ENCODE peak calls at places on chromosomes 4 and X, in ten cellular contexts. O, D, P, U, W, G, Y, Z, I and B are unnamed samples.

GRCh38 chr4:55175779-55176231 is 50.4 kb upstream of the KDR start:
- DNase-seq in G (no peak), W (peak; percentile 43), D (no peak), U (no peak), P (no peak), O (no peak), Y (no peak), Z (no peak), I (no peak), B (no peak)

GRCh38 chr4:119035941-119036737 is 99.5 kb upstream of the MYOZ2 start:
- DNase-seq in O (no peak), D (no peak), W (no peak), I (no peak), Y (no peak), P (no peak), G (no peak), Z (no peak), U (no peak), B (no peak)

GRCh38 chrX:12469296-12469695 is 321.9 kb upstream of the PRPS2 start:
- DNase-seq in O (no peak), P (no peak), I (no peak), G (no peak), Z (no peak), W (no peak), U (no peak), Y (no peak), D (no peak), B (no peak)

GRCh38 chrX:68978211-68978780 is 149.5 kb downstream of the EFNB1 start:
- DNase-seq in P (no peak), W (peak; percentile 54), O (peak; percentile 3), Z (no peak), D (no peak), I (no peak), Y (no peak), U (no peak), G (no peak), B (no peak)

GRCh38 chr4:28082686-28083390 is 1222.2 kb downstream of the STIM2 start:
- DNase-seq in Y (no peak), Z (no peak), P (no peak), O (no peak), W (no peak), U (no peak), I (no peak), G (no peak), D (no peak), B (no peak)

GRCh38 chr4:52744588-52744987 is 6.6 kb downstream of the ERVMER34-1 start:
- DNase-seq in G (no peak), U (no peak), O (no peak), Y (no peak), Z (no peak), P (no peak), I (no peak), W (no peak), D (no peak), B (no peak)

GRCh38 chrX:64642482-64642881 is 247.2 kb upstream of the MTMR8 start:
- DNase-seq in Z (peak; percentile 17), O (no peak), G (no peak), W (peak; percentile 42), U (no peak), P (peak; percentile 39), D (peak; percentile 4), Y (no peak), I (no peak), B (peak; percentile 6)

GRCh38 chrX:152177497-152178269 is 39.3 kb upstream of the MAGEA10 start:
- DNase-seq in Z (no peak), U (no peak), W (no peak), G (no peak), I (no peak), D (no peak), Y (no peak), P (no peak), O (no peak), B (no peak)

GRCh38 chr4:124144302-124144701 is 568.2 kb downstream of the ANKRD50 start:
- DNase-seq in Y (no peak), U (no peak), I (no peak), G (no peak), W (no peak), Z (no peak), O (no peak), P (no peak), D (no peak), B (no peak)

GRCh38 chr4:123298798-123299197 is 97.8 kb upstream of the SPRY1 start:
- DNase-seq in Z (no peak), Y (no peak), U (no peak), P (no peak), O (no peak), W (no peak), I (no peak), D (no peak), G (no peak), B (no peak)

GRCh38 chr4:53786632-53787031 is 195.3 kb upstream of the LNX1 start:
- DNase-seq in Y (no peak), P (no peak), I (no peak), W (no peak), G (no peak), O (no peak), U (no peak), D (no peak), Z (no peak), B (no peak)

GRCh38 chr4:76821661-76822060 is 76.3 kb downstream of the SOWAHB start:
- DNase-seq in G (no peak), I (no peak), Z (no peak), D (no peak), O (no peak), P (no peak), U (no peak), Y (no peak), W (no peak), B (no peak)

GRCh38 chrX:111490683-111491082 is 20.8 kb upstream of the SERTM2 start:
- DNase-seq in O (no peak), I (no peak), D (no peak), P (no peak), U (no peak), G (no peak), Z (no peak), W (no peak), Y (no peak), B (no peak)

GRCh38 chrX:119419146-119419545 is 20.0 kb downstream of the SLC25A43 start:
- DNase-seq in W (no peak), U (no peak), P (no peak), Y (no peak), O (no peak), Z (no peak), G (no peak), I (no peak), D (no peak), B (no peak)

GRCh38 chr4:166318810-166319525 is 445.9 kb downstream of the TLL1 start:
- DNase-seq in W (no peak), Z (no peak), G (no peak), U (no peak), Y (no peak), O (no peak), D (no peak), I (no peak), P (no peak), B (no peak)

GRCh38 chr4:42280327-42281095 is 116.8 kb upstream of the SHISA3 start:
- DNase-seq in W (peak; percentile 75), Y (peak; percentile 2), D (peak; percentile 60), G (no peak), I (no peak), O (peak; percentile 47), U (peak; percentile 11), Z (no peak), P (peak; percentile 56), B (peak; percentile 33)

GRCh38 chrX:107324493-107325310 is 118.3 kb downstream of the DNAAF6 start:
- DNase-seq in Z (peak; percentile 18), W (peak; percentile 82), O (peak; percentile 25), I (no peak), D (peak; percentile 17), Y (no peak), G (peak; percentile 74), P (peak; percentile 45), U (no peak), B (peak; percentile 46)

GRCh38 chr4:53840643-53841042 is 223.8 kb downstream of the CHIC2 start:
- DNase-seq in U (no peak), W (no peak), Y (no peak), P (no peak), I (no peak), Z (no peak), D (no peak), G (no peak), O (no peak), B (no peak)

GRCh38 chr4:20043992-20044391 is 207.7 kb upstream of the SLIT2 start:
- DNase-seq in U (no peak), Z (no peak), D (no peak), W (no peak), I (no peak), P (peak; percentile 22), O (no peak), Y (no peak), G (no peak), B (no peak)

GRCh38 chr4:47145630-47146029 is 114.3 kb downstream of the GABRB1 start:
- DNase-seq in U (no peak), G (no peak), D (peak; percentile 89), P (peak; percentile 10), I (no peak), Z (no peak), O (no peak), W (peak; percentile 45), Y (no peak), B (no peak)

GRCh38 chr4:2417196-2417764 is 1.2 kb downstream of the ZFYVE28 start:
- DNase-seq in Y (no peak), G (peak; percentile 89), Z (peak; percentile 51), U (no peak), P (no peak), D (no peak), I (no peak), O (peak; percentile 32), W (peak; percentile 62), B (peak; percentile 39)

GRCh38 chr4:7055111-7055989 is 12.2 kb downstream of the TADA2B start:
- DNase-seq in P (no peak), O (no peak), G (no peak), I (no peak), W (no peak), Y (no peak), D (no peak), Z (no peak), U (no peak), B (no peak)

GRCh38 chrX:13223868-13224555 is 95.8 kb downstream of the ATXN3L start:
- DNase-seq in Y (no peak), U (peak; percentile 78), O (no peak), W (no peak), D (no peak), P (peak; percentile 77), G (no peak), Z (no peak), I (no peak), B (no peak)

GRCh38 chrX:140507223-140507981 is 2.5 kb upstream of the SOX3 start:
- DNase-seq in D (no peak), G (peak; percentile 56), W (no peak), Y (no peak), I (no peak), P (no peak), O (peak; percentile 38), U (no peak), Z (no peak), B (no peak)

GRCh38 chr4:2069986-2070385 is 10.9 kb downstream of the NAT8L start:
- DNase-seq in U (no peak), I (no peak), O (no peak), D (no peak), Z (peak; percentile 9), P (no peak), W (peak; percentile 37), G (peak; percentile 66), Y (no peak), B (no peak)

GRCh38 chr4:67451464-67451863 is 93.8 kb downstream of the CENPC start:
- DNase-seq in U (no peak), Z (no peak), O (no peak), Y (no peak), D (no peak), P (no peak), W (no peak), I (no peak), G (no peak), B (no peak)

GRCh38 chrX:40524423-40524822 is 56.3 kb upstream of the ATP6AP2 start:
- DNase-seq in D (no peak), I (no peak), Y (no peak), U (no peak), Z (no peak), W (no peak), G (no peak), O (no peak), P (no peak), B (no peak)

GRCh38 chr4:157043131-157043530 is 32.8 kb upstream of the GLRB start:
- DNase-seq in I (no peak), D (no peak), U (no peak), P (peak; percentile 45), Z (no peak), O (peak; percentile 10), W (peak; percentile 66), Y (peak; percentile 32), G (no peak), B (no peak)